ENCODE peak calls at places on chromosome 10, in five cellular contexts. T is MCF 10A, E is psoas muscle, C is kidney, D is tibial nerve. Z is an unnamed sample.

GRCh38 chr10:123583639-123584418 is 82.3 kb upstream of the GPR26 start:
- DNase-seq in T (peak), E (peak), C (peak), D (peak), Z (peak)

GRCh38 chr10:76553700-76554470 is 1083.7 kb downstream of the KCNMA1 start:
- DNase-seq in T (no peak), E (no peak), C (peak), D (no peak), Z (no peak)

GRCh38 chr10:126013489-126014281 is 117.3 kb downstream of the FANK1 start:
- DNase-seq in T (peak), E (no peak), C (peak), D (no peak), Z (no peak)

GRCh38 chr10:109866168-109866994 is 56.9 kb downstream of the XPNPEP1 start:
- DNase-seq in T (peak), E (no peak), C (no peak), D (no peak), Z (no peak)

GRCh38 chr10:101938316-101939272 is 95.0 kb upstream of the KCNIP2 start:
- DNase-seq in T (peak), E (no peak), C (no peak), D (no peak), Z (no peak)

GRCh38 chr10:69696073-69696731 is 66.2 kb downstream of the FAM241B start:
- DNase-seq in T (peak), E (no peak), C (no peak), D (no peak), Z (no peak)

GRCh38 chr10:79001082-79001885 is 67.5 kb upstream of the ZMIZ1 start:
- DNase-seq in T (peak), E (peak), C (no peak), D (no peak), Z (no peak)

GRCh38 chr10:6776170-6776569 is 196.1 kb upstream of the PRKCQ start:
- DNase-seq in T (no peak), E (no peak), C (no peak), D (no peak), Z (no peak)

GRCh38 chr10:132891313-132891712 is 51.1 kb downstream of the CFAP46 start:
- DNase-seq in T (no peak), E (no peak), C (no peak), D (no peak), Z (no peak)

GRCh38 chr10:48574322-48574796 is 30.5 kb downstream of the ARHGAP22 start:
- DNase-seq in T (no peak), E (no peak), C (no peak), D (no peak), Z (no peak)

GRCh38 chr10:108789911-108790310 is 1133.4 kb downstream of the XPNPEP1 start:
- DNase-seq in T (peak), E (no peak), C (no peak), D (no peak), Z (no peak)

GRCh38 chr10:133132711-133133291 is 27.2 kb upstream of the KNDC1 start:
- DNase-seq in T (no peak), E (peak), C (peak), D (no peak), Z (no peak)

GRCh38 chr10:110735620-110736027 is 91.5 kb downstream of the RBM20 start:
- DNase-seq in T (no peak), E (no peak), C (no peak), D (no peak), Z (no peak)

GRCh38 chr10:73061743-73062142 is 34.9 kb downstream of the P4HA1 start:
- DNase-seq in T (no peak), E (no peak), C (no peak), D (no peak), Z (no peak)

GRCh38 chr10:62632071-62632809 is 172.3 kb upstream of the ADO start:
- DNase-seq in T (no peak), E (no peak), C (no peak), D (peak), Z (no peak)

GRCh38 chr10:51010977-51011376 is 63.3 kb upstream of the PRKG1 start:
- DNase-seq in T (peak), E (no peak), C (no peak), D (no peak), Z (no peak)

GRCh38 chr10:130105724-130106123 is 4.9 kb downstream of the C10orf143 start:
- DNase-seq in T (no peak), E (no peak), C (no peak), D (no peak), Z (no peak)

GRCh38 chr10:28302012-28302667 is 724 bp downstream of the MPP7 start:
- DNase-seq in T (no peak), E (no peak), C (no peak), D (peak), Z (peak)

GRCh38 chr10:5800782-5801181 is 12.5 kb downstream of the GDI2 start:
- DNase-seq in T (peak), E (no peak), C (no peak), D (no peak), Z (no peak)

GRCh38 chr10:126147866-126148578 is 240.3 kb downstream of the ADAM12 start:
- DNase-seq in T (peak), E (no peak), C (no peak), D (no peak), Z (peak)

GRCh38 chr10:48608279-48608681 is 3.4 kb upstream of the ARHGAP22 start:
- DNase-seq in T (peak), E (no peak), C (no peak), D (no peak), Z (no peak)

GRCh38 chr10:111077715-111078504 is 1.1 kb downstream of the ADRA2A start:
- DNase-seq in T (no peak), E (no peak), C (peak), D (no peak), Z (no peak)

GRCh38 chr10:43197834-43198681 is 59.8 kb downstream of the CSGALNACT2 start:
- DNase-seq in T (peak), E (peak), C (peak), D (no peak), Z (peak)

GRCh38 chr10:127279334-127279774 is 83.0 kb upstream of the INSYN2A start:
- DNase-seq in T (no peak), E (no peak), C (no peak), D (no peak), Z (no peak)

GRCh38 chr10:63935705-63936104 is 414.5 kb downstream of the REEP3 start:
- DNase-seq in T (peak), E (no peak), C (no peak), D (no peak), Z (no peak)

GRCh38 chr10:50613726-50614443 is 9.9 kb downstream of the SGMS1 start:
- DNase-seq in T (no peak), E (no peak), C (no peak), D (no peak), Z (no peak)

GRCh38 chr10:98268694-98269386 is 846 bp upstream of the LOXL4 start:
- DNase-seq in T (no peak), E (no peak), C (peak), D (no peak), Z (no peak)

GRCh38 chr10:25294032-25294926 is 119.5 kb downstream of the GPR158 start:
- DNase-seq in T (peak), E (no peak), C (no peak), D (no peak), Z (no peak)

GRCh38 chr10:79292026-79292425 is 55.2 kb upstream of the PPIF start:
- DNase-seq in T (no peak), E (no peak), C (no peak), D (no peak), Z (no peak)

GRCh38 chr10:117175215-117175900 is 21.9 kb upstream of the KCNK18 start:
- DNase-seq in T (no peak), E (peak), C (peak), D (peak), Z (no peak)

GRCh38 chr10:89793649-89794254 is 92.4 kb downstream of the KIF20B start:
- DNase-seq in T (peak), E (no peak), C (no peak), D (peak), Z (no peak)

GRCh38 chr10:112307631-112308502 is 24.7 kb downstream of the TECTB start:
- DNase-seq in T (peak), E (no peak), C (no peak), D (no peak), Z (no peak)

GRCh38 chr10:75925999-75926398 is 494.6 kb downstream of the LRMDA start:
- DNase-seq in T (no peak), E (no peak), C (no peak), D (no peak), Z (no peak)

GRCh38 chr10:114685456-114685855 is 27.4 kb upstream of the ABLIM1 start:
- DNase-seq in T (no peak), E (no peak), C (no peak), D (no peak), Z (no peak)

GRCh38 chr10:122567056-122567660 is 6.6 kb downstream of the DMBT1 start:
- DNase-seq in T (peak), E (no peak), C (no peak), D (no peak), Z (no peak)
- TF ChIP-seq CTCF in T (peak), E (peak), C (peak), D (no peak), Z (peak)

DNA sequence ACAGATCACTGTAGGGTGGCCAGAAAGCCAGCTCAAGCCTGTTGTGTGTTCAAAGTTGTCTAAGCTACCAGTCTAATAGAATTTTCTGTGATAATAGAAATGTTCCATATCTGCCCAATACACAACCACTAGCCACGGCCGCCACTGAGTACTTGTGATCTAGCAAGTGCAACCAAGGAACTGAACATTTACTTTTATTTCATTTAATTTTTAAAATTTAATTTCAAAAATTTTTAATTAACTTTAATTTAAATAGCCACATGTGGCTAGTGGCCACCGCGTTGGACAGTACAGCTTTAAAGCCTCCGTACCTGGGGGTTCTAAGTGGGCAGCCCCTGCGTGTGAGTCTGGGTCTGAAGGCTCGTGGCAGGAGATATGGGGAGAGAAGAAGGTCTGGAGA is 60.4 kb downstream of the SH3PXD2A start:
- DNase-seq in T (no peak), E (no peak), C (no peak), D (no peak), Z (no peak)
- TF ChIP-seq CTCF in T (no peak), E (no peak), C (no peak), D (no peak), Z (no peak)

GRCh38 chr10:17249820-17250219 is 21.8 kb downstream of the VIM start:
- DNase-seq in T (no peak), E (no peak), C (no peak), D (no peak), Z (no peak)
- TF ChIP-seq CTCF in T (peak), E (peak), C (no peak), D (no peak), Z (no peak)

GRCh38 chr10:3512263-3512662 is 272.7 kb downstream of the KLF6 start:
- DNase-seq in T (no peak), E (no peak), C (no peak), D (no peak), Z (no peak)
- TF ChIP-seq CTCF in T (no peak), E (no peak), C (no peak), D (no peak), Z (no peak)

GRCh38 chr10:19789607-19790006 is 26.6 kb upstream of the PLXDC2 start:
- DNase-seq in T (no peak), E (no peak), C (no peak), D (no peak), Z (no peak)

GRCh38 chr10:19788902-19789301 is 27.3 kb upstream of the PLXDC2 start:
- DNase-seq in T (no peak), E (no peak), C (no peak), D (no peak), Z (no peak)

GRCh38 chr10:19785366-19785765 is 30.9 kb upstream of the PLXDC2 start:
- DNase-seq in T (peak), E (no peak), C (no peak), D (no peak), Z (no peak)

GRCh38 chr10:19791032-19791431 is 25.2 kb upstream of the PLXDC2 start:
- DNase-seq in T (peak), E (no peak), C (no peak), D (no peak), Z (no peak)

DNA sequence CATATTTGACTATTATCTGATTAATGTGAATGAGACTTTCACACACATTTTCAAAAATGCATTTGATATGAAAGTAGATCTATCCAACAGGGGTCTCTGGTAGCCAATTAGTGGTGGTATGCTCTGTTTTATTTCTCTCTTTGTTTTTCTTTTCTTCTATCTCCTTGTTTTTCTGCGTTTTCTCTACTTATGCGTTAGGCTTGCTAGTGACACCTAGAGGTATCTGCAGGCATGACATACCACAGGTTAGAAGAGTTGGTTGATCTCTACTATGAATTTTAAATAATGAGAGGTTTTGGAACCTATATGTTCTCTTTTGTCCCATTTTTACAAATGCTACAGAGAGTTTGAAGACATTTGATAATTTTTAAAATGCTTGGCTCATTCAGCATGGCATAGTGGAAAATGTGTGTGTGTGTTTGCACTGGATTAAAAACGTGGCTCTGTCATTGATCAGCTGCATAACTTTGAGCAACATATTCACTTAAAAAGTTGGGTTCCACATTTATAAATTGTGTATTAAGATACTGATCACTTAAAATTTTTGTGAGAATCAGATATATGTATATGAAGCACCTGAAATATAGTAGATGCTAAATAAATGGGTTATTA is 28.1 kb upstream of the PLXDC2 start:
- DNase-seq in T (peak), E (no peak), C (no peak), D (peak), Z (no peak)
- TF ChIP-seq CTCF in T (peak), E (peak), C (peak), D (peak), Z (peak)

DNA sequence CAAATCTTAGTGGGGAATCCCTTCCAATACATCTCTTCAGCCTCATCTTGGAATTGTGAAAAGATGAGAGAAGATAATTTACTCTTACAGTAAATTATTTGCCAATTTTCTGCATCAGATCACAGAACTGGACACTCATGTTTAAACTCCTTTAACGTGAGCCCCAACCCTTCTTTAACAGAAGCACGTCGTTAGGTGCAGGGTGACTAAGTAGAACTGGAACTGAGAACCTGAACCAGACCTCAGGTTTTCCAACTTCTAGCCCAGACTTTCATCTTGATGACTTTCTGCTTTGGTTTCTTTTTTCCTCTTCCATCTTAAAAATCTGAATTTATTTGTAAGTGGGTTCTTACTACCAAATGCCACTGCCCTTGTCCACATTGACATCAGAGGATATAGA is 57.2 kb upstream of the LYZL2 start:
- DNase-seq in T (no peak), E (no peak), C (no peak), D (no peak), Z (no peak)
- TF ChIP-seq CTCF in T (no peak), E (no peak), C (no peak), D (no peak), Z (no peak)

GRCh38 chr10:77666821-77667220 is 29.2 kb upstream of the KCNMA1 start:
- DNase-seq in T (peak), E (no peak), C (no peak), D (no peak), Z (no peak)

GRCh38 chr10:77664018-77664417 is 26.4 kb upstream of the KCNMA1 start:
- DNase-seq in T (no peak), E (no peak), C (no peak), D (no peak), Z (no peak)

GRCh38 chr10:77661674-77662073 is 24.1 kb upstream of the KCNMA1 start:
- DNase-seq in T (no peak), E (no peak), C (no peak), D (no peak), Z (no peak)

GRCh38 chr10:77661100-77661499 is 23.5 kb upstream of the KCNMA1 start:
- DNase-seq in T (no peak), E (no peak), C (no peak), D (no peak), Z (no peak)
- TF ChIP-seq CTCF in T (no peak), E (no peak), C (no peak), D (no peak), Z (no peak)

GRCh38 chr10:100877451-100877850 is 35.3 kb upstream of the SLF2 start:
- DNase-seq in T (no peak), E (no peak), C (no peak), D (no peak), Z (no peak)
- TF ChIP-seq CTCF in T (no peak), E (no peak), C (no peak), D (no peak), Z (no peak)